ENCODE peak calls at places on chromosome 1, in four cellular contexts. B is SK-N-SH, Z is K562, L is HepG2. U is an unnamed sample.

GRCh38 chr1:185229981-185230380 is 73.0 kb downstream of the SWT1 start:
- DNase-seq in L (no peak), Z (no peak), B (no peak), U (no peak)

GRCh38 chr1:196877964-196878363 is 9.9 kb upstream of the CFHR4 start:
- DNase-seq in L (no peak), Z (no peak), B (peak), U (peak)

GRCh38 chr1:223363856-223364684 is at the start of gene SUSD4:
- DNase-seq in Z (peak), B (peak), L (no peak), U (peak)

GRCh38 chr1:25023826-25024225 is 93.8 kb upstream of the RUNX3 start:
- DNase-seq in L (no peak), Z (no peak), B (no peak), U (no peak)

GRCh38 chr1:150161747-150162581 is 12.2 kb downstream of the PLEKHO1 start:
- DNase-seq in B (no peak), L (no peak), Z (no peak), U (no peak)

GRCh38 chr1:153190373-153190772 is 12.9 kb upstream of the LELP1 start:
- DNase-seq in Z (peak), B (no peak), L (no peak), U (no peak)

GRCh38 chr1:181383695-181384094 is 99.6 kb upstream of the CACNA1E start:
- DNase-seq in Z (no peak), L (no peak), B (no peak), U (no peak)

GRCh38 chr1:226186124-226187018 is at the start of gene ACBD3:
- DNase-seq in Z (peak), L (peak), B (peak), U (peak)

GRCh38 chr1:81590171-81590570 is 210.6 kb upstream of the ADGRL2 start:
- DNase-seq in L (no peak), B (no peak), Z (no peak), U (no peak)

GRCh38 chr1:33763406-33763805 is 100.5 kb upstream of the HMGB4 start:
- DNase-seq in L (no peak), Z (no peak), B (no peak), U (no peak)

GRCh38 chr1:198935371-198935921 is 296.6 kb downstream of the PTPRC start:
- DNase-seq in L (peak), Z (no peak), B (peak), U (no peak)

GRCh38 chr1:89607888-89608626 is 24.9 kb upstream of the LRRC8C start:
- DNase-seq in L (no peak), Z (no peak), B (no peak), U (no peak)

GRCh38 chr1:198107041-198107440 is 49.8 kb upstream of the NEK7 start:
- DNase-seq in B (no peak), L (no peak), Z (no peak), U (no peak)

GRCh38 chr1:45679123-45679522 is 7.2 kb downstream of the GPBP1L1 start:
- DNase-seq in Z (no peak), L (no peak), B (no peak), U (no peak)

GRCh38 chr1:182229907-182230522 is 161.6 kb downstream of the GLUL start:
- DNase-seq in B (peak), L (no peak), Z (no peak), U (no peak)

GRCh38 chr1:209756608-209757445 is 974 bp downstream of the TRAF3IP3 start:
- DNase-seq in L (no peak), B (no peak), Z (no peak), U (no peak)

GRCh38 chr1:37017737-37018136 is 16.6 kb downstream of the GRIK3 start:
- DNase-seq in Z (no peak), B (no peak), L (no peak), U (no peak)

GRCh38 chr1:181104042-181104789 is 15.7 kb downstream of the IER5 start:
- DNase-seq in B (no peak), L (no peak), Z (no peak), U (no peak)

GRCh38 chr1:54836594-54836993 is 35.5 kb upstream of the TTC22 start:
- DNase-seq in Z (no peak), L (no peak), B (no peak), U (no peak)

GRCh38 chr1:12549460-12550349 is 68.3 kb downstream of the DHRS3 start:
- DNase-seq in B (no peak), L (peak), Z (peak), U (peak)

GRCh38 chr1:176656257-176656995 is 193.5 kb downstream of the PAPPA2 start:
- DNase-seq in B (no peak), L (no peak), Z (no peak), U (no peak)

GRCh38 chr1:31617917-31618746 is 643 bp downstream of the HCRTR1 start:
- DNase-seq in B (peak), L (peak), Z (peak), U (peak)

GRCh38 chr1:209302777-209303642 is 280.5 kb upstream of the CAMK1G start:
- DNase-seq in Z (no peak), L (no peak), B (peak), U (no peak)

GRCh38 chr1:116134178-116134773 is 23.1 kb downstream of the MAB21L3 start:
- DNase-seq in B (no peak), Z (peak), L (no peak), U (no peak)

GRCh38 chr1:18560692-18561091 is 70.0 kb upstream of the PAX7 start:
- DNase-seq in B (no peak), L (peak), Z (no peak), U (peak)

GRCh38 chr1:201944639-201945038 is 1.7 kb downstream of the LMOD1 start:
- DNase-seq in L (no peak), Z (no peak), B (no peak), U (no peak)

GRCh38 chr1:63691672-63692425 is 82.0 kb upstream of the ROR1 start:
- DNase-seq in B (peak), L (peak), Z (peak), U (peak)

GRCh38 chr1:162297208-162297607 is 79.4 kb downstream of the SPATA46 start:
- DNase-seq in B (no peak), Z (no peak), L (no peak), U (no peak)

GRCh38 chr1:162300057-162300917 is 76.4 kb downstream of the SPATA46 start:
- DNase-seq in B (no peak), L (no peak), Z (no peak), U (no peak)

GRCh38 chr1:162299018-162299417 is 77.6 kb downstream of the SPATA46 start:
- DNase-seq in L (no peak), Z (no peak), B (no peak), U (no peak)

GRCh38 chr1:162301696-162302095 is 75.0 kb downstream of the SPATA46 start:
- DNase-seq in L (no peak), Z (no peak), B (no peak), U (no peak)

DNA sequence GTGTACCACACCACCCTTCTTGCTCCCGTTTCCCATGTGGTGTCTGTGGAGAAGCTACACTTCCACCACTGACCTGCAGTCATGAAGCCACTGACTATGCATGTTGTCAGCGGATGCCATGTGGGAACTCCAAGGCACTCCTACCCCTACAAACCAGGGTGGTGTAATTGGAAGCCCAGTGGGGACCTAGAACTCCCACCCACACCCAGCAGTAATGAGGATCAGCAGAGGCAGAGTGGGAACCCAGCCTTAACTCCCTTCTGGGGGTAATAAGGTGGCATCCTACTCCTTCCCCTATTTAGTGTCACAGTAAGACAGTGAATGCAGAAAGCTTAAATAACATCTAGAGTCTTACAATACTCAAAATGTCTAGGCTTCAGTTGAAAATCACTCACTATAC is 78.4 kb downstream of the SPATA46 start:
- DNase-seq in Z (no peak), B (no peak), L (no peak), U (no peak)
- TF ChIP-seq FOXJ3 in Z (no peak), B (no peak), L (no peak), U (no peak)

GRCh38 chr1:966603-967295 is 467 bp downstream of the PLEKHN1 start:
- DNase-seq in Z (peak), B (no peak), L (peak), U (peak)
- TF ChIP-seq FOXJ3 in Z (no peak), B (no peak), L (no peak), U (no peak)

DNA sequence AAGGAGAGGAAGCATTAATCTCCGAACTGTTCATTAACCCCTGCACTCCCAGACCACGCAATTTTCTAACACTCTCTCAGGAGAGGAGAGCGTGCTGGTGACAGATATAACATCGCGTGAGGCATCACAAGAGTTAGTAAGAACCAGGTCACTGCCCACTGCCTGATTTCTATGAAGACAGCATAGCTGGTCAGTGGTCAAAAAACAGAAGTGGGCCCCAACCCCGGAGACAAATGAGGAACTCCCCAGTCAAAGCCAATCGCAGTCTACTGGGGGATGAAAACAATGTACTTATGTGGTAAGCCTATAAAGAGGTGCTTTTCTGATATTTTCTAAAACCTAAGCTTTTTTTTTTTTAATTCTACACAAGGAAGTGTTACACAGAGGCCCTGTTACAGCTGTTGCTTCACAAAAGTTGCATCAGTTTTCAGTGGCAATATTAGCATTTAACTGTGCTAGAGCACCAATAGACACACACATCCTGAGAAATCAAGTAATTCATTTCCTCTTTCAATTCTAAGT is 231.8 kb upstream of the IRF2BP2 start:
- DNase-seq in B (no peak), Z (peak), L (no peak), U (no peak)
- TF ChIP-seq FOXJ3 in B (no peak), Z (no peak), L (no peak), U (no peak)

DNA sequence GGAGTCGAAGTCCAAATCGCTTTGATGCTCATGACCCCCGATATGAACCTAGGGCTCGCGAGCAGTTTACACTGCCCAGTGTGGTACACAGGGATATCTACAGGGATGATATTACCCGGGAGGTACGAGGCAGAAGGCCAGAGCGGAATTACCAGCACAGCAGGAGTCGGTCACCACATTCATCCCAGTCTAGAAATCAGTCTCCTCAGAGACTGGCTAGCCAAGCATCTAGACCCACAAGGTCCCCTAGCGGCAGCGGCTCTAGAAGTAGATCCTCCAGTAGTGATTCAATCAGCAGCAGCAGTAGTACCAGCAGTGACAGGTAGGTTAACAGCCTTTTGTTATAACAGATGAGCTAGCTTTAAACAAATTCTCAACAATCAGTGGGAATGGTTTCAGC is 28.9 kb downstream of the SPEN start:
- DNase-seq in L (no peak), B (no peak), Z (peak), U (peak)
- TF ChIP-seq FOXJ3 in L (no peak), B (no peak), Z (no peak), U (no peak)

DNA sequence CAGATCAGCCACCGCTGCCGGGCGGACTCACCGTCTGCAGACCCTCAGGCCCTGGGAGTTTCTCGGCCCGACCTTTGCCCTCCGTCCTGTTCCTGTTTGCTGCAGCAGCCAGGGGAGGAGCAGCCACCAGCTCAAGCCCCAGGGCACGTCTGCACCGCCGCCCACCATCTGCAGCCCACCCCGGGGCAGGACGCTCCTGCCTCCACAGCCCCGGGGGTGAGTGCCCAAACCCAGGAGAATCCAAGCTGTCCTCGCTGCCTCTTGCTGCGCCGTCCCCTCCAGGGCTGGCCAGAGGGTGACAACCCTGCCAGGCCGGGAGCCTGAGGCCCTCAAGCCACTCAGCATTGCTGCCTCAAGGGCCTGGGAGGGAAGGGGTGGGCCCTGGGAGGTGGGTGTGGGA is 1.2 kb upstream of the SLC25A34 start:
- DNase-seq in L (peak), Z (no peak), B (no peak), U (no peak)
- TF ChIP-seq FOXJ3 in L (no peak), Z (no peak), B (no peak), U (no peak)

DNA sequence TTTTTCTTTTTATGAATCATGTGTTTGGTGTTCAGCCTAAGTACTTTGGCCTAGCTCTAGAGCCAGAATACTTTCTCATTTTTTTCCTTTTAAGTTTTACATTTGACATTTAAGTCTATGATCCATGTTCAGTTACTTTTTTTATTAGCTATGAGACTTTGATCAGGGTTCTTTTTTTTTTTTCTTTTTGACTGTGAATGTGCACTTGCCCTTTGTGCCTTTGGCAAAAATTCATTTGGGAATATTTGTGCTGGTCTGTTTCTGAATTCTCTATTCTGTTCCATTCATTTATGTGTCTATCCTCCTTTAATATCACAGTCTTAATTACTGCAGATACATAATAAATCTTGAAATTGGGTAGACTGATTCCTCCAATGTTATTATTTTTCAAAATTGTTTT is 93.8 kb downstream of the MAP3K21 start:
- DNase-seq in Z (no peak), B (no peak), L (no peak), U (no peak)
- TF ChIP-seq FOXJ3 in Z (no peak), B (no peak), L (no peak), U (no peak)

GRCh38 chr1:241749041-241749798 is 97.1 kb downstream of the WDR64 start:
- DNase-seq in B (no peak), Z (no peak), L (no peak), U (no peak)
- TF ChIP-seq FOXJ3 in B (no peak), Z (no peak), L (no peak), U (no peak)

GRCh38 chr1:2383576-2383975 is 7.8 kb downstream of the MORN1 start:
- DNase-seq in B (no peak), Z (no peak), L (no peak), U (no peak)
- TF ChIP-seq FOXJ3 in B (no peak), Z (no peak), L (no peak), U (no peak)